ENCODE peak calls at places on chromosome 13, in eight cellular contexts. L is NCI-H748 treated with DMSO at 0.1 percent for 48 hours; Q is tibial nerve; G is stimulated activated CD4-positive, alpha-beta T cell treated with anti-CD3 and anti-CD28 coated beads, Interleukin-4, amount 100 ng/mL, for 1 hour; A is activated CD8-positive, alpha-beta T cell treated with anti-CD3 and anti-CD28 coated beads for 36 hours; H is NCI-H460; J is astrocyte of the spinal cord; P is NCI-H1417 treated with DMSO at 0.1 percent for 48 hours. V is an unnamed sample.
A peak's percentile ranks its signal among the peaks of the same experiment; 100 is the strongest.

GRCh38 chr13:41917641-41918040 is 43.3 kb downstream of the VWA8 start:
- DNase-seq in J (peak; percentile 84), H (no peak), L (no peak), A (peak; percentile 37), P (no peak), Q (no peak), G (no peak), V (no peak)

GRCh38 chr13:34358811-34359513 is 541.0 kb downstream of the RFC3 start:
- DNase-seq in G (no peak), L (no peak), H (no peak), P (no peak), Q (no peak), J (peak; percentile 82), A (no peak), V (no peak)

GRCh38 chr13:73059460-73060250 is 850 bp downstream of the KLF5 start:
- DNase-seq in L (peak; percentile 45), G (peak; percentile 52), J (peak; percentile 58), Q (no peak), P (no peak), A (peak; percentile 31), H (no peak), V (no peak)

GRCh38 chr13:67063036-67063435 is 167.1 kb downstream of the PCDH9 start:
- DNase-seq in L (peak; percentile 83), H (no peak), P (no peak), J (peak; percentile 93), A (no peak), Q (no peak), G (no peak), V (no peak)

GRCh38 chr13:22793598-22794134 is 387.1 kb upstream of the SGCG start:
- DNase-seq in A (no peak), L (no peak), G (no peak), Q (no peak), H (no peak), P (no peak), J (peak; percentile 33), V (no peak)

GRCh38 chr13:79085021-79085420 is 321.0 kb downstream of the RBM26 start:
- DNase-seq in G (no peak), L (no peak), P (peak; percentile 50), J (no peak), H (no peak), Q (no peak), A (no peak), V (no peak)

GRCh38 chr13:82758056-82758455 is 1124.2 kb downstream of the SLITRK1 start:
- DNase-seq in Q (no peak), A (no peak), P (no peak), G (no peak), J (no peak), H (no peak), L (no peak), V (no peak)

GRCh38 chr13:110015253-110015652 is 228.9 kb upstream of the IRS2 start:
- DNase-seq in A (no peak), P (no peak), Q (no peak), J (peak; percentile 46), H (no peak), G (no peak), L (peak; percentile 60), V (no peak)

GRCh38 chr13:48647625-48648024 is 6.1 kb upstream of the CYSLTR2 start:
- DNase-seq in Q (no peak), P (no peak), H (no peak), J (no peak), A (no peak), G (no peak), L (no peak), V (no peak)

GRCh38 chr13:48456546-48456945 is 43.6 kb upstream of the LPAR6 start:
- DNase-seq in A (no peak), J (no peak), Q (no peak), L (no peak), G (no peak), P (no peak), H (no peak), V (no peak)

GRCh38 chr13:108943842-108944241 is 314.4 kb downstream of the MYO16 start:
- DNase-seq in Q (no peak), L (no peak), G (no peak), P (no peak), J (no peak), A (no peak), H (no peak), V (no peak)